ENCODE peak calls at places on chromosome 17, in six cellular contexts. One of them, this sample, is unnamed. For H3K4me1, the result is how much of the 10 kb centered on the place peaks cover.

GRCh38 chr17:290121-290521 is 62.5 kb downstream of the RPH3AL start:
- DNase-seq in CD8-positive, alpha-beta memory T cell: no peak
- DNase-seq in OCI-LY7: no peak
- DNase-seq in pancreas: peak
- DNase-seq in colonic mucosa: no peak
- DNase-seq in uterus: no peak
- DNase-seq in this sample: no peak

GRCh38 chr17:78689029-78689428 is 93.0 kb downstream of the CYTH1 start:
- DNase-seq in OCI-LY7: peak
- DNase-seq in uterus: no peak
- DNase-seq in colonic mucosa: no peak
- DNase-seq in CD8-positive, alpha-beta memory T cell: no peak
- DNase-seq in pancreas: no peak
- DNase-seq in this sample: no peak

GRCh38 chr17:76076100-76076764 is 1.7 kb downstream of the GALR2 start:
- DNase-seq in OCI-LY7: no peak
- DNase-seq in CD8-positive, alpha-beta memory T cell: no peak
- DNase-seq in uterus: no peak
- DNase-seq in pancreas: no peak
- DNase-seq in colonic mucosa: no peak
- DNase-seq in this sample: no peak

GRCh38 chr17:32946375-32947135 is 18.6 kb downstream of the TMEM98 start:
- DNase-seq in pancreas: no peak
- DNase-seq in OCI-LY7: no peak
- DNase-seq in colonic mucosa: no peak
- DNase-seq in uterus: no peak
- DNase-seq in CD8-positive, alpha-beta memory T cell: no peak
- DNase-seq in this sample: no peak

GRCh38 chr17:28720247-28720996 is 637 bp downstream of the RPL23A start:
- DNase-seq in OCI-LY7: peak
- DNase-seq in CD8-positive, alpha-beta memory T cell: peak
- DNase-seq in pancreas: no peak
- DNase-seq in uterus: no peak
- DNase-seq in colonic mucosa: no peak
- DNase-seq in this sample: no peak

GRCh38 chr17:78034429-78035091 is 76.1 kb downstream of the TNRC6C start:
- DNase-seq in pancreas: no peak
- DNase-seq in uterus: no peak
- DNase-seq in CD8-positive, alpha-beta memory T cell: no peak
- DNase-seq in colonic mucosa: no peak
- DNase-seq in OCI-LY7: no peak
- DNase-seq in this sample: no peak

GRCh38 chr17:75549246-75550138 is 24.0 kb downstream of the LLGL2 start:
- DNase-seq in CD8-positive, alpha-beta memory T cell: no peak
- DNase-seq in uterus: no peak
- DNase-seq in colonic mucosa: peak
- DNase-seq in OCI-LY7: no peak
- DNase-seq in pancreas: peak
- DNase-seq in this sample: no peak

GRCh38 chr17:49404371-49404770 is 10.3 kb downstream of the PHB1 start:
- DNase-seq in OCI-LY7: peak
- DNase-seq in pancreas: no peak
- DNase-seq in colonic mucosa: no peak
- DNase-seq in uterus: no peak
- DNase-seq in CD8-positive, alpha-beta memory T cell: peak
- DNase-seq in this sample: peak

GRCh38 chr17:65278050-65278819 is 141.1 kb downstream of the RGS9 start:
- DNase-seq in CD8-positive, alpha-beta memory T cell: no peak
- DNase-seq in OCI-LY7: peak
- DNase-seq in uterus: no peak
- DNase-seq in pancreas: peak
- DNase-seq in colonic mucosa: peak
- DNase-seq in this sample: peak

GRCh38 chr17:69111794-69112193 is 29.9 kb downstream of the ABCA6 start:
- DNase-seq in colonic mucosa: no peak
- DNase-seq in OCI-LY7: no peak
- DNase-seq in CD8-positive, alpha-beta memory T cell: no peak
- DNase-seq in uterus: no peak
- DNase-seq in pancreas: no peak
- DNase-seq in this sample: no peak

DNA sequence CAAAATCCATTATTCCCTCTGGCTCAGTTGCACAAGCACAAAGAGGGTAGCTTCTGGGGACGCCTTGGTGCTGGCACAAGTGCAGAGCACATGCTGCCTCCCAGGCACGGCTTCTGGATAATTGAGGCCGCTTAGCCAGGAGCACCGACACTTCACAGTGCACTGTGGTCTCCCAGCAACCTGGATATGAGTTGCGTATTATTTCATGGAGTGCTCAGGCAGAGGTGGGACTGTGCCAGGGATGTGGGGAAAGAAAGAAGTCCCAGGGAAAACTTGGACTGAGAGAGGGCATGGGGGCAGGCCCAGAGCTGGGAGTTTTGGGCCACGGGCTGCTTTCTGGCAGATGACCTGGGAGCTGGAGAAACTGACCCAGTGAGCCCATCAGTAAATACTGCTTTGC is 37.5 kb downstream of the MPRIP start:
- DNase-seq in pancreas: peak
- DNase-seq in OCI-LY7: no peak
- DNase-seq in uterus: peak
- DNase-seq in colonic mucosa: no peak
- DNase-seq in CD8-positive, alpha-beta memory T cell: no peak
- DNase-seq in this sample: no peak
- H3K27ac ChIP-seq in pancreas: no peak
- H3K27ac ChIP-seq in OCI-LY7: no peak
- H3K27ac ChIP-seq in uterus: peak
- H3K27ac ChIP-seq in colonic mucosa: no peak
- H3K27ac ChIP-seq in CD8-positive, alpha-beta memory T cell: no peak
- H3K27ac ChIP-seq in this sample: no peak

DNA sequence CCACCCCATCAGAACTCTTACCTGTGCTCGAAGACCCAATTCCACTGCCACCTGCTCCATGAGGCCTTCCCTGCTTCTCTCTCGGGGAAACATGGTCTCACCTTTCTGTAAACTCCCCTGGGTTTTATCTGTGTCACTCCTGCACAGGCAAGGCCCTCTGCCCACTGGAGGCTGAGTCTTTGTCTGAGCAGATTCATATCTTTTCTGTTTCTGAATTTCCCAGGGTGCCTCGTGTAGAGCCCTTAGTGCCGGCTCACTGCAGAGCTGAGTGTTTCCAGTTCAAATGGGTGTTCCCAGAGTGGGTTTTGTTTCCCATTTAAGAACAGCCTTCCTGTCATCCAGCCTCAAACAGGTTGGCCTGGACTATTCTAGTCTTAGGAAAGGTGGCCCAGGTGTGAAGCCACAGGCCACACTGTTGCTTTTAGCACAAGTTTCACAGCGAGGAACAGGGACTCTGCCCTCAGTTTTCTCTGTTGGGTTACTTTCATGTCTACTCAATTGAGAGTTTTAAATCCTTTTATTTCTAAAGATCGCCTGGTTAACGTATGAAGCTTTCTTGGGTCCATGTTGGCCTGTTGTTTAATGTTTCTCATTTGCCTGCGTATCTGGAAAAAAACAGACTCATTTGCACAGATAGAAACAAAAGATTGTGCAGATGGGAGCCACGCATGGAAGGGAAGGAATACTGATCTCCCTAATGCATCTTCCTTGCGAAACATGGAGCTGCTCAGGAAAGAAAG is 228.7 kb downstream of the MSI2 start:
- DNase-seq in CD8-positive, alpha-beta memory T cell: no peak
- DNase-seq in uterus: no peak
- DNase-seq in OCI-LY7: no peak
- DNase-seq in colonic mucosa: no peak
- DNase-seq in pancreas: no peak
- DNase-seq in this sample: no peak
- H3K4me1 ChIP-seq in CD8-positive, alpha-beta memory T cell: under half
- H3K4me1 ChIP-seq in uterus: under half
- H3K4me1 ChIP-seq in OCI-LY7: under half
- H3K4me1 ChIP-seq in colonic mucosa: under half
- H3K4me1 ChIP-seq in pancreas: under half
- H3K4me1 ChIP-seq in this sample: under half

DNA sequence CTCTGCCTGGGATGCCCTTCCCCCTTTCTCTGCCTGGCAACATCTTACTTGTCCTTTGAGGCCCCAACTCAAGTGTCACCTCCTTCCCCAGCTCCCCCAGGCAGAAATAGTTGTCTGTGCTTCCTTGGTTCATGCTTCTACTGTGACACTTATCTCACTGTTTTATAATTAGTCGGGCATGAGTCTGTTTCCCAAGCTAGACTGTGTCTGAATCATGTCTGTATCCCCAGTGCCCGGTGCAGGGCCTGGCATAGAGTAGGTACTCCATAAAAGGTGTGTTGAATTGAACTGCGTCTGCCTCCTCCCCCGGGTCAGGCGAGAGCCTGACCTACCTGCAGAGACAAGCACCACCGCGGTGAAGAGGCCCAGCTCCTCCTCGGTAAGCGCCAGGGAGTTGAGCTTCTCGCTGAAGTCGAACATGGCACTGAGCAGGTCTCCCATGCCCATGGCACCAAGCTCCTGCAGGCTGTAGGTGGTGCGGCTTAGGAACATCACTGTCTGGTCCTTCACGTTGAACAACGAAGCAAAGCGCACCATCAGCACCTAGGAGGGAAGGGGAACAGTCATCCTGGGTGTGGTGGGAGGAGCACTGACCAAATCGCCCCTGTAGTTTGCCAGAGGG is 6.7 kb downstream of the NR1D1 start:
- DNase-seq in pancreas: no peak
- DNase-seq in colonic mucosa: no peak
- DNase-seq in CD8-positive, alpha-beta memory T cell: no peak
- DNase-seq in uterus: no peak
- DNase-seq in OCI-LY7: no peak
- DNase-seq in this sample: no peak
- H3K27ac ChIP-seq in pancreas: no peak
- H3K27ac ChIP-seq in colonic mucosa: peak
- H3K27ac ChIP-seq in CD8-positive, alpha-beta memory T cell: no peak
- H3K27ac ChIP-seq in uterus: peak
- H3K27ac ChIP-seq in OCI-LY7: no peak
- H3K27ac ChIP-seq in this sample: no peak

GRCh38 chr17:59840908-59841666 is 51.7 kb downstream of the TUBD1 start:
- DNase-seq in pancreas: no peak
- DNase-seq in OCI-LY7: no peak
- DNase-seq in colonic mucosa: peak
- DNase-seq in CD8-positive, alpha-beta memory T cell: no peak
- DNase-seq in uterus: no peak
- DNase-seq in this sample: no peak
- H3K4me1 ChIP-seq in pancreas: under half
- H3K4me1 ChIP-seq in OCI-LY7: half or more
- H3K4me1 ChIP-seq in colonic mucosa: under half
- H3K4me1 ChIP-seq in CD8-positive, alpha-beta memory T cell: under half
- H3K4me1 ChIP-seq in uterus: under half
- H3K4me1 ChIP-seq in this sample: under half

DNA sequence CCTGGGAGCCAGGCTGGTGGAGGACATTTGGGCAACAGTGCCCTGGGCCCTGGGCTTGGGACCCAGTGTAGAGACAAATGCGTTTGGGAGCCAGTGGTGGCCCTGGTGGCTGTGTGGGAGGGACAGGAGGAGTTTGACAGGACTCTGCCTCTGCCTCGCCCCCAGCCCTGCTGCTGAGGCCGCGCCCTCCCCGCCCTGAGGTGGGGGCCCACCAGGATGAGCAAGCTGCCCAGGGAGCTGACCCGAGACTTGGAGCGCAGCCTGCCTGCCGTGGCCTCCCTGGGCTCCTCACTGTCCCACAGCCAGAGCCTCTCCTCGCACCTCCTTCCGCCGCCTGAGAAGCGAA is 11.9 kb upstream of the TCAP start:
- DNase-seq in pancreas: no peak
- DNase-seq in OCI-LY7: no peak
- DNase-seq in colonic mucosa: no peak
- DNase-seq in CD8-positive, alpha-beta memory T cell: no peak
- DNase-seq in uterus: no peak
- DNase-seq in this sample: no peak
- H3K27ac ChIP-seq in pancreas: no peak
- H3K27ac ChIP-seq in OCI-LY7: no peak
- H3K27ac ChIP-seq in colonic mucosa: no peak
- H3K27ac ChIP-seq in CD8-positive, alpha-beta memory T cell: no peak
- H3K27ac ChIP-seq in uterus: no peak
- H3K27ac ChIP-seq in this sample: no peak

GRCh38 chr17:45979137-45979536 is 19.9 kb upstream of the STH start:
- DNase-seq in OCI-LY7: no peak
- DNase-seq in CD8-positive, alpha-beta memory T cell: no peak
- DNase-seq in uterus: no peak
- DNase-seq in colonic mucosa: no peak
- DNase-seq in pancreas: no peak
- DNase-seq in this sample: no peak

GRCh38 chr17:45982791-45983613 is 16.0 kb upstream of the STH start:
- DNase-seq in uterus: no peak
- DNase-seq in pancreas: no peak
- DNase-seq in OCI-LY7: no peak
- DNase-seq in CD8-positive, alpha-beta memory T cell: no peak
- DNase-seq in colonic mucosa: no peak
- DNase-seq in this sample: no peak

GRCh38 chr17:45977976-45978626 is 20.9 kb upstream of the STH start:
- DNase-seq in OCI-LY7: no peak
- DNase-seq in pancreas: no peak
- DNase-seq in colonic mucosa: no peak
- DNase-seq in uterus: no peak
- DNase-seq in CD8-positive, alpha-beta memory T cell: no peak
- DNase-seq in this sample: no peak

GRCh38 chr17:45981306-45981705 is 17.7 kb upstream of the STH start:
- DNase-seq in uterus: no peak
- DNase-seq in colonic mucosa: no peak
- DNase-seq in CD8-positive, alpha-beta memory T cell: no peak
- DNase-seq in OCI-LY7: no peak
- DNase-seq in pancreas: no peak
- DNase-seq in this sample: no peak

GRCh38 chr17:45980855-45981254 is 18.2 kb upstream of the STH start:
- DNase-seq in pancreas: no peak
- DNase-seq in uterus: no peak
- DNase-seq in OCI-LY7: no peak
- DNase-seq in CD8-positive, alpha-beta memory T cell: no peak
- DNase-seq in colonic mucosa: no peak
- DNase-seq in this sample: no peak
- H3K4me1 ChIP-seq in pancreas: under half
- H3K4me1 ChIP-seq in uterus: under half
- H3K4me1 ChIP-seq in OCI-LY7: under half
- H3K4me1 ChIP-seq in CD8-positive, alpha-beta memory T cell: under half
- H3K4me1 ChIP-seq in colonic mucosa: under half
- H3K4me1 ChIP-seq in this sample: under half

DNA sequence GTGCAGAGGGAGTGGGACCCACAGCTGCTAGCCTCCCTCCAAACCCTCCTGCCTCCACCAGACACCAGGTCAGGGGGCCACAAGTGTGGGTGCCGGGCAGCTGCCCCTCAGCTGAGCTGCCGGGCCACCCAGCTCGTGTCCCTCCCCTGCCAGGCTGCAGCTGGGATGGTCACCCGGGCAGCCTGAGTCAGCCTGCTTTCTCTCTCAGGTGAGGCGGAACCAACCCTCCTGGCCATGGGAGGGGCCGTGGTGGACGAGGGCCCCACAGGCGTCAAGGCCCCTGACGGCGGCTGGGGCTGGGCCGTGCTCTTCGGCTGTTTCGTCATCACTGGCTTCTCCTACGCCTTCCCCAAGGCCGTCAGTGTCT is 6.9 kb downstream of the SLC16A3 start:
- DNase-seq in CD8-positive, alpha-beta memory T cell: no peak
- DNase-seq in pancreas: peak
- DNase-seq in colonic mucosa: peak
- DNase-seq in OCI-LY7: no peak
- DNase-seq in uterus: no peak
- DNase-seq in this sample: no peak
- H3K27ac ChIP-seq in CD8-positive, alpha-beta memory T cell: peak
- H3K27ac ChIP-seq in pancreas: no peak
- H3K27ac ChIP-seq in colonic mucosa: no peak
- H3K27ac ChIP-seq in OCI-LY7: no peak
- H3K27ac ChIP-seq in uterus: peak
- H3K27ac ChIP-seq in this sample: no peak